ENCODE peak calls at places on chromosome X, in four cellular contexts. V is naive thymus-derived CD4-positive, alpha-beta T cell; A is fibroblast of lung; I is cardiac muscle cell. Z is an unnamed sample.

GRCh38 chrX:80810365-80810978 is 795 bp upstream of the BRWD3 start:
- DNase-seq in V (no peak), A (peak; percentile 8), I (peak; percentile 5), Z (no peak)

GRCh38 chrX:132631579-132632232 is 142.9 kb upstream of the MBNL3 start:
- DNase-seq in V (peak; percentile 34), A (peak; percentile 51), I (peak; percentile 53), Z (no peak)

GRCh38 chrX:103363046-103363445 is 6.7 kb downstream of the TCEAL9 start:
- DNase-seq in V (no peak), A (no peak), I (no peak), Z (no peak)

GRCh38 chrX:137563681-137564651 is 2.0 kb upstream of the ZIC3 start:
- DNase-seq in V (no peak), A (no peak), I (no peak), Z (no peak)

GRCh38 chrX:110795645-110796510 is at the start of gene CHRDL1:
- DNase-seq in V (no peak), A (peak; percentile 1), I (no peak), Z (peak; percentile 20)

GRCh38 chrX:109266034-109266433 is 215.9 kb downstream of the GUCY2F start:
- DNase-seq in V (no peak), A (no peak), I (no peak), Z (no peak)

GRCh38 chrX:40845331-40845911 is 110.1 kb upstream of the MED14 start:
- DNase-seq in V (no peak), A (peak; percentile 93), I (peak; percentile 94), Z (peak; percentile 77)

GRCh38 chrX:155028192-155028591 is 1.5 kb downstream of the FUNDC2 start:
- DNase-seq in V (no peak), A (no peak), I (no peak), Z (no peak)

GRCh38 chrX:144612076-144612475 is 635.2 kb upstream of the SPANXN1 start:
- DNase-seq in V (no peak), A (no peak), I (no peak), Z (no peak)

GRCh38 chrX:11759461-11760311 is 1.6 kb downstream of the MSL3 start:
- DNase-seq in V (peak; percentile 61), A (peak; percentile 92), I (peak; percentile 93), Z (peak; percentile 82)

GRCh38 chrX:149259241-149259640 is 245.9 kb downstream of the IDS start:
- DNase-seq in V (no peak), A (peak; percentile 15), I (peak; percentile 2), Z (no peak)

GRCh38 chrX:80266287-80266686 is 154.0 kb upstream of the TENT5D start:
- DNase-seq in V (no peak), A (no peak), I (no peak), Z (no peak)

GRCh38 chrX:40085086-40085551 is 12.6 kb downstream of the BCOR start:
- DNase-seq in V (no peak), A (peak; percentile 89), I (peak; percentile 86), Z (no peak)

GRCh38 chrX:16778545-16778944 is 7.7 kb upstream of the TXLNG start:
- DNase-seq in V (no peak), A (peak; percentile 20), I (peak; percentile 68), Z (no peak)

GRCh38 chrX:39848243-39848642 is 249.5 kb downstream of the BCOR start:
- DNase-seq in V (no peak), A (peak; percentile 88), I (peak; percentile 40), Z (no peak)

GRCh38 chrX:9542106-9542764 is 77.4 kb downstream of the TBL1X start:
- DNase-seq in V (no peak), A (no peak), I (no peak), Z (no peak)

GRCh38 chrX:109270580-109271484 is 211.1 kb downstream of the GUCY2F start:
- DNase-seq in V (no peak), A (no peak), I (peak; percentile 70), Z (no peak)

GRCh38 chrX:39705299-39705698 is 392.5 kb downstream of the BCOR start:
- DNase-seq in V (no peak), A (peak; percentile 87), I (peak; percentile 92), Z (no peak)

GRCh38 chrX:136711147-136711546 is 63.2 kb downstream of the CD40LG start:
- DNase-seq in V (no peak), A (peak; percentile 54), I (peak; percentile 52), Z (no peak)

GRCh38 chrX:133921764-133922389 is 63.5 kb downstream of the GPC3 start:
- DNase-seq in V (peak; percentile 14), A (peak; percentile 13), I (peak; percentile 45), Z (peak; percentile 11)

GRCh38 chrX:39645059-39645895 is 452.5 kb downstream of the BCOR start:
- DNase-seq in V (no peak), A (peak; percentile 83), I (peak; percentile 89), Z (no peak)

GRCh38 chrX:14064632-14065432 is 35.1 kb upstream of the GEMIN8 start:
- DNase-seq in V (no peak), A (peak; percentile 2), I (peak; percentile 74), Z (no peak)

GRCh38 chrX:96436105-96436504 is 248.5 kb upstream of the DIAPH2 start:
- DNase-seq in V (no peak), A (peak; percentile 48), I (peak; percentile 48), Z (no peak)

GRCh38 chrX:39764441-39764914 is 333.3 kb downstream of the BCOR start:
- DNase-seq in V (no peak), A (no peak), I (peak; percentile 57), Z (no peak)

GRCh38 chrX:68490644-68491043 is 8.2 kb upstream of the YIPF6 start:
- DNase-seq in V (no peak), A (peak; percentile 9), I (peak; percentile 34), Z (no peak)

GRCh38 chrX:34382416-34382815 is 250.3 kb upstream of the FAM47A start:
- DNase-seq in V (no peak), A (peak; percentile 73), I (peak; percentile 82), Z (no peak)

GRCh38 chrX:15170927-15171326 is 99.0 kb downstream of the ASB9 start:
- DNase-seq in V (no peak), A (no peak), I (no peak), Z (no peak)

GRCh38 chrX:39144965-39145364 is 343.7 kb downstream of the MID1IP1 start:
- DNase-seq in V (no peak), A (no peak), I (no peak), Z (no peak)

GRCh38 chrX:133922390-133922772 is 63.0 kb downstream of the GPC3 start:
- DNase-seq in V (peak; percentile 2), A (no peak), I (no peak), Z (no peak)

GRCh38 chrX:65581661-65582339 is 47.2 kb upstream of the LAS1L start:
- DNase-seq in V (peak; percentile 71), A (peak; percentile 69), I (peak; percentile 74), Z (peak; percentile 63)

GRCh38 chrX:49251325-49251724 is 13.2 kb downstream of the FOXP3 start:
- DNase-seq in V (no peak), A (no peak), I (no peak), Z (no peak)

DNA sequence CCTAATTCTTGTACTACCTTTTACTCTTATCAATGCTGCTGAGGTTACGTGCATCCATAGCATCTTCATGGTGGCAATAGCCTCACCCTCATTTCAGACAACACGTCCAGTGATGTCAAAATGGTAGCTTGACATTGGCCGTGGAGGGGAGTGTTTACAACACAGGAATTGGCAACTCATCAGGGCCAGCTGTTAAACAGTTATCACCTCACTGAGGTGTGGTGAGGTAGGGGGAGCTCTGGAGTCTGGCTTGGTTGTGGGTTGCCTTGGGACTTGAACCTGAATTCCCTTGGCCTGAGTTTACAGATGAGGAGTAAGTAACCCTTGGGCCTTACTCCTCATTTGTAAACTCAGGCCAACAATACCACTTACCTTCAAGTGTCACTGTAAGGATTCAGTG is 10.4 kb downstream of the SASH3 start:
- DNase-seq in V (no peak), A (no peak), I (no peak), Z (no peak)
- H3K36me3 ChIP-seq in V (peaks cover 69% of the 10 kb centered on the region), A (no peaks in the 10 kb centered on the region), I (no peaks in the 10 kb centered on the region), Z (no peaks in the 10 kb centered on the region)

DNA sequence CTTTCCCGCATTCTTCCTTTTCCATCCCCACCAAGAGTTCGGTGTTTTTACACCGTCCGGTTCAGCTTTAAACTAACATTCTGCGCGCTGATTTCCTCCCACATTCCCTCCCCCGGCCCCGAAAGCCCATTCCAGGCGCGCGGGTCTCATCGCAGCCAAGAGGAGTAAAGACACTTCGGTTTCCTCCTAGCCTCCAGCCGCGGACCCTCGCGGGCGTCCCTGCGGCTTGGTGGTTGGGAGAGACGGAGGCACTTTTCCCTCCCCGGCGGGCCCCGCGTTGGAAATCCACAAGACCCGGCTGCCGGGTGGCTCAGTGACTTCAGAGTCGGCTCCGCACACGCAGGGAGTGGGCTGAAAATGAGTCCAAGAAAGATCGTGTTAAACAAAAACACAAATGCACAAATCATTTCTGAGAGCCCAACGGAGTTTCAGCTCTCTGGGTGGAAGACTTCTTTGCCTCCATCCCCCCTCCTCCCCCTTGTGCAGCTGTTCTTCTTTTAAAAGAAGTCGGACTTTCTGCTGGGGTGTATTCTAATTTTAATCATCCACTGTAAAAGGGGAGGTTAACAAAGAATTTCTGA is 2.0 kb upstream of the ARX start:
- DNase-seq in V (no peak), A (no peak), I (no peak), Z (no peak)
- H3K4me3 ChIP-seq in V (no peak overlapping the region), A (no peak overlapping the region), I (no peak overlapping the region), Z (no peak overlapping the region)

GRCh38 chrX:124098089-124098488 is 136.6 kb downstream of the STAG2 start:
- DNase-seq in V (peak; percentile 15), A (peak; percentile 56), I (peak; percentile 53), Z (no peak)
- H3K36me3 ChIP-seq in V (peaks cover 15% of the 10 kb centered on the region), A (no peaks in the 10 kb centered on the region), I (peaks cover 10% of the 10 kb centered on the region), Z (peaks cover 7% of the 10 kb centered on the region)

GRCh38 chrX:87518504-87518903 is 902 bp downstream of the KLHL4 start:
- DNase-seq in V (no peak), A (peak; percentile 22), I (peak; percentile 16), Z (no peak)

GRCh38 chrX:87517571-87518141 is at the start of gene KLHL4:
- DNase-seq in V (no peak), A (peak; percentile 82), I (peak; percentile 97), Z (peak; percentile 90)

DNA sequence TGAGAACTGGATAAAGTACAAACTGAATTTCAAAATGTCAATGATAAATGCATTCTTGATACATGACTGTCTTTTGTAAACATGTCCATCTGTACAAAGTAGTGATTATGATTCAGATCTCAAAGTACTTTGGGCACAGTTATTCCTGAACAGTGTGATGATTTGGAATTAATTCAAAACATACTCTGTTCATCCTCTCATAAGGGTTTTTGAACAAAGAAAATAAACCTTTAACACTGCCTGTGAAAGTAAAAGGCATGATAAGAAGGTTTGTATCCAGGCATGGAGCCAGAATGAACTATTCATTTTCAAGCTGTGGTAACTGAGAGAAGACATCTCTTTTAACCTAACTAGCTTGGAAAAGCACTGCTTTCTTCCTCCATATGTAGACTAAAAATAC is 886 bp upstream of the KLHL4 start:
- DNase-seq in V (no peak), A (peak; percentile 64), I (peak; percentile 81), Z (no peak)
- H3K4me3 ChIP-seq in V (no peak overlapping the region), A (no peak overlapping the region), I (peak overlapping the region; percentile 62), Z (no peak overlapping the region)

DNA sequence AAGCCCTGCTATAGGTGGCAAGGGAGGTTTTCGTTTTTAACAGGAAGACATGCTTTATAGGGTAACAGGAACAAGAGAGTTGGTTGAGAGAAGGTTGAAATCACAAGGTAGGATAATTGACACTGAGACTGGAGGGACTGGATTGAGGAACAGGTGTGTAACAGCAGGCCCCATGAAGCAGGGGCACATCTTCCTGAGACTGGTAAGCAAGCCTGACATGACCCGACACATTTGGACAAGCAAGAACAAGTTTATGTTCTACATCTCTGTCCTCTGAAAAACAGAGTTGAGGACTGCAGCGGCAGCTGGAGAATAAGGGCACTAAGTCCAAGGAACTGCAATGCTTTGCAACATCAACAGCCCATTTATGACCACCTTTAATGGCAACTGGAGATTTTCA is 5.2 kb downstream of the RPS4X start:
- DNase-seq in V (no peak), A (no peak), I (no peak), Z (no peak)
- H3K36me3 ChIP-seq in V (peaks cover 78% of the 10 kb centered on the region), A (peaks cover 27% of the 10 kb centered on the region), I (peaks cover 12% of the 10 kb centered on the region), Z (peaks cover 92% of the 10 kb centered on the region)